ENCODE peak calls at places on chromosomes 11 and 22, in four cellular contexts. P is spleen; D is effector CD4-positive, alpha-beta T cell; B is smooth muscle cell of the brain vasculature. Q is an unnamed sample.

GRCh38 chr11:67275606-67276409 is 9.5 kb downstream of the GRK2 start:
- DNase-seq in P (peak; percentile 82), B (no peak), D (no peak), Q (peak; percentile 68)

GRCh38 chr11:20634044-20634443 is 34.6 kb downstream of the SLC6A5 start:
- DNase-seq in B (no peak), D (no peak), P (no peak), Q (no peak)

GRCh38 chr11:67640758-67641113 is 1.2 kb upstream of the TBX10 start:
- DNase-seq in P (no peak), B (no peak), D (no peak), Q (peak; percentile 46)

GRCh38 chr22:45867906-45868555 is 108.9 kb downstream of the WNT7B start:
- DNase-seq in P (no peak), D (no peak), B (no peak), Q (no peak)

GRCh38 chr22:32729368-32729767 is 72.1 kb upstream of the TIMP3 start:
- DNase-seq in D (no peak), P (no peak), B (no peak), Q (no peak)

GRCh38 chr11:75275581-75275980 is 35.0 kb downstream of the TPBGL start:
- DNase-seq in B (no peak), D (peak; percentile 64), P (peak; percentile 94), Q (peak; percentile 87)

GRCh38 chr22:22920910-22921550 is 33.4 kb downstream of the IGLL5 start:
- DNase-seq in P (no peak), B (no peak), D (no peak), Q (no peak)

GRCh38 chr22:32880906-32881596 is 79.5 kb downstream of the TIMP3 start:
- DNase-seq in P (peak; percentile 83), D (no peak), B (no peak), Q (peak; percentile 90)

GRCh38 chr11:1372660-1373059 is 17.1 kb upstream of the BRSK2 start:
- DNase-seq in P (no peak), D (peak; percentile 1), B (no peak), Q (no peak)

GRCh38 chr11:86798988-86799387 is 1.4 kb upstream of the PRSS23 start:
- DNase-seq in B (peak; percentile 79), D (no peak), P (no peak), Q (no peak)

GRCh38 chr11:36333897-36334296 is 37.8 kb downstream of the PRR5L start:
- DNase-seq in D (no peak), B (no peak), P (no peak), Q (no peak)

GRCh38 chr11:35066783-35067476 is 72.0 kb upstream of the CD44 start:
- DNase-seq in B (no peak), D (no peak), P (no peak), Q (no peak)

GRCh38 chr22:46073683-46074504 is 76.4 kb upstream of the PPARA start:
- DNase-seq in P (peak; percentile 75), D (no peak), B (no peak), Q (peak; percentile 74)

GRCh38 chr22:47586946-47587345 is 824.5 kb downstream of the TBC1D22A start:
- DNase-seq in P (no peak), B (no peak), D (no peak), Q (no peak)

GRCh38 chr11:45178890-45179663 is 32.6 kb downstream of the PRDM11 start:
- DNase-seq in P (no peak), B (no peak), D (no peak), Q (peak; percentile 34)

GRCh38 chr22:49550766-49551362 is 276.8 kb downstream of the BRD1 start:
- DNase-seq in D (no peak), B (no peak), P (peak; percentile 30), Q (peak; percentile 30)

GRCh38 chr22:47551438-47551788 is 789.0 kb downstream of the TBC1D22A start:
- DNase-seq in D (no peak), P (no peak), B (no peak), Q (peak; percentile 29)

GRCh38 chr11:30143098-30143705 is 87.6 kb upstream of the FSHB start:
- DNase-seq in P (no peak), D (no peak), B (no peak), Q (no peak)

GRCh38 chr11:2383823-2384722 is 7.0 kb downstream of the CD81 start:
- DNase-seq in D (no peak), P (peak; percentile 89), B (no peak), Q (no peak)

GRCh38 chr22:42949159-42949558 is 65.8 kb downstream of the PACSIN2 start:
- DNase-seq in D (no peak), P (no peak), B (no peak), Q (no peak)

GRCh38 chr11:6397636-6398035 is 7.4 kb downstream of the SMPD1 start:
- DNase-seq in D (no peak), P (no peak), B (no peak), Q (no peak)

GRCh38 chr11:56910046-56910753 is 78.5 kb upstream of the OR5AK2 start:
- DNase-seq in D (no peak), P (no peak), B (no peak), Q (no peak)

GRCh38 chr22:40009231-40009769 is 14.5 kb downstream of the FAM83F start:
- DNase-seq in B (no peak), D (no peak), P (no peak), Q (no peak)

GRCh38 chr11:44627911-44628729 is 62.7 kb downstream of the CD82 start:
- DNase-seq in B (no peak), D (no peak), P (peak; percentile 72), Q (peak; percentile 85)

GRCh38 chr22:21650823-21651520 is 8.9 kb downstream of the SDF2L1 start:
- DNase-seq in B (no peak), D (no peak), P (no peak), Q (no peak)

GRCh38 chr11:73196576-73196975 is 21.5 kb upstream of the P2RY2 start:
- DNase-seq in D (no peak), B (no peak), P (no peak), Q (no peak)

GRCh38 chr11:18012314-18012905 is 437 bp downstream of the SERGEF start:
- DNase-seq in B (no peak), P (no peak), D (peak; percentile 14), Q (peak; percentile 71)

GRCh38 chr22:50732681-50733080 is 5.3 kb upstream of the ACR start:
- DNase-seq in P (no peak), B (no peak), D (no peak), Q (no peak)

Q was measured in posterior vena cava.